ENCODE peak calls at places on chromosomes 11 and 22, in five cellular contexts. One of them, this sample, is unnamed.

GRCh38 chr11:58395581-58395980 is 11.1 kb downstream of the OR5B3 start:
- DNase-seq in mesenchymal stem cell: no peak
- DNase-seq in trophoblast cell: no peak
- DNase-seq in H1: no peak
- DNase-seq in H9: no peak
- DNase-seq in this sample: no peak

GRCh38 chr11:122817121-122817520 is 21.2 kb upstream of the CRTAM start:
- DNase-seq in mesenchymal stem cell: no peak
- DNase-seq in trophoblast cell: peak
- DNase-seq in H1: no peak
- DNase-seq in H9: no peak
- DNase-seq in this sample: no peak

GRCh38 chr11:71154406-71154805 is 98.0 kb downstream of the SHANK2 start:
- DNase-seq in mesenchymal stem cell: no peak
- DNase-seq in trophoblast cell: no peak
- DNase-seq in H1: no peak
- DNase-seq in H9: no peak
- DNase-seq in this sample: no peak

GRCh38 chr11:57233702-57234101 is 3.3 kb downstream of the APLNR start:
- DNase-seq in mesenchymal stem cell: no peak
- DNase-seq in trophoblast cell: no peak
- DNase-seq in H1: no peak
- DNase-seq in H9: no peak
- DNase-seq in this sample: no peak

GRCh38 chr11:125572916-125573315 is 3.6 kb downstream of the EI24 start:
- DNase-seq in mesenchymal stem cell: no peak
- DNase-seq in trophoblast cell: no peak
- DNase-seq in H1: no peak
- DNase-seq in H9: no peak
- DNase-seq in this sample: no peak

GRCh38 chr11:71200761-71201160 is 51.6 kb downstream of the SHANK2 start:
- DNase-seq in mesenchymal stem cell: no peak
- DNase-seq in trophoblast cell: no peak
- DNase-seq in H1: no peak
- DNase-seq in H9: no peak
- DNase-seq in this sample: no peak

GRCh38 chr11:6200975-6201374 is 2.0 kb downstream of the OR52W1 start:
- DNase-seq in mesenchymal stem cell: no peak
- DNase-seq in trophoblast cell: peak
- DNase-seq in H1: no peak
- DNase-seq in H9: no peak
- DNase-seq in this sample: no peak

GRCh38 chr11:64428685-64429084 is 69.7 kb downstream of the RPS6KA4 start:
- DNase-seq in mesenchymal stem cell: no peak
- DNase-seq in trophoblast cell: no peak
- DNase-seq in H1: no peak
- DNase-seq in H9: peak
- DNase-seq in this sample: no peak

GRCh38 chr22:27108425-27109114 is 451.2 kb downstream of the MIAT start:
- DNase-seq in mesenchymal stem cell: no peak
- DNase-seq in trophoblast cell: no peak
- DNase-seq in H1: no peak
- DNase-seq in H9: no peak
- DNase-seq in this sample: no peak

GRCh38 chr11:134592391-134592990 is 180.4 kb upstream of the B3GAT1 start:
- DNase-seq in mesenchymal stem cell: no peak
- DNase-seq in trophoblast cell: peak
- DNase-seq in H1: peak
- DNase-seq in H9: peak
- DNase-seq in this sample: peak

GRCh38 chr11:115961168-115962003 is 457.2 kb upstream of the CADM1 start:
- DNase-seq in mesenchymal stem cell: no peak
- DNase-seq in trophoblast cell: no peak
- DNase-seq in H1: no peak
- DNase-seq in H9: no peak
- DNase-seq in this sample: no peak

GRCh38 chr22:27212617-27213177 is 555.3 kb downstream of the MIAT start:
- DNase-seq in mesenchymal stem cell: peak
- DNase-seq in trophoblast cell: no peak
- DNase-seq in H1: no peak
- DNase-seq in H9: no peak
- DNase-seq in this sample: no peak

GRCh38 chr22:23086263-23086662 is 15.9 kb downstream of the GNAZ start:
- DNase-seq in mesenchymal stem cell: no peak
- DNase-seq in trophoblast cell: no peak
- DNase-seq in H1: no peak
- DNase-seq in H9: no peak
- DNase-seq in this sample: no peak
- H2BK12ac ChIP-seq in mesenchymal stem cell: no peak
- H2BK12ac ChIP-seq in trophoblast cell: no peak
- H2BK12ac ChIP-seq in H1: no peak
- H2BK12ac ChIP-seq in H9: no peak
- H2BK12ac ChIP-seq in this sample: no peak

DNA sequence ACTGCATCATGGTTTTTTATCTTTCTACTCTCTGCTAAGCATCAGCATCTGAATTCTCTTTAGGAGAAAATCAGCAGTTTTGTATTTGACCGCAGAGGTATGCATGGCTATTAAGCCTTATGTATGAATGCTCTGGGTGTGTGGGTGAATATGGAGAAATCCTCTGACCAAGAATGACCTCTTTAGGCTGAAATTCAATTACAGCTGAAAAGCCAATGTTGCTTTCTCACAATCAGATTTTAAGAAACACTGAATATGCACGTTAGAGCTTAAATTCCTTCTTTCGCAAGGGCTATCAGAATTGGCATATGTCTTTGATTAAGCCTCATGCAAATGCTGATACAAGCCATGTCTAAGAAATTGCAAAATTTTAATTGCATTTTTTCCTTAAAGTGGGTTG is 43.2 kb downstream of the ARHGAP42 start:
- DNase-seq in mesenchymal stem cell: no peak
- DNase-seq in trophoblast cell: no peak
- DNase-seq in H1: no peak
- DNase-seq in H9: no peak
- DNase-seq in this sample: no peak
- H2BK12ac ChIP-seq in mesenchymal stem cell: no peak
- H2BK12ac ChIP-seq in trophoblast cell: no peak
- H2BK12ac ChIP-seq in H1: no peak
- H2BK12ac ChIP-seq in H9: no peak
- H2BK12ac ChIP-seq in this sample: no peak

GRCh38 chr22:49332691-49333090 is 495.0 kb downstream of the BRD1 start:
- DNase-seq in mesenchymal stem cell: no peak
- DNase-seq in trophoblast cell: no peak
- DNase-seq in H1: no peak
- DNase-seq in H9: no peak
- DNase-seq in this sample: no peak
- H2BK12ac ChIP-seq in mesenchymal stem cell: no peak
- H2BK12ac ChIP-seq in trophoblast cell: no peak
- H2BK12ac ChIP-seq in H1: no peak
- H2BK12ac ChIP-seq in H9: no peak
- H2BK12ac ChIP-seq in this sample: no peak

GRCh38 chr11:28417601-28418323 is 309.6 kb downstream of the METTL15 start:
- DNase-seq in mesenchymal stem cell: no peak
- DNase-seq in trophoblast cell: no peak
- DNase-seq in H1: no peak
- DNase-seq in H9: no peak
- DNase-seq in this sample: no peak
- H2BK12ac ChIP-seq in mesenchymal stem cell: no peak
- H2BK12ac ChIP-seq in trophoblast cell: no peak
- H2BK12ac ChIP-seq in H1: no peak
- H2BK12ac ChIP-seq in H9: no peak
- H2BK12ac ChIP-seq in this sample: no peak

GRCh38 chr22:37212174-37212906 is at the start of gene SSTR3:
- DNase-seq in mesenchymal stem cell: no peak
- DNase-seq in trophoblast cell: no peak
- DNase-seq in H1: no peak
- DNase-seq in H9: peak
- DNase-seq in this sample: peak

GRCh38 chr22:37210041-37210803 is 2.1 kb downstream of the SSTR3 start:
- DNase-seq in mesenchymal stem cell: no peak
- DNase-seq in trophoblast cell: no peak
- DNase-seq in H1: no peak
- DNase-seq in H9: no peak
- DNase-seq in this sample: no peak

GRCh38 chr22:37211075-37211852 is 1.0 kb downstream of the SSTR3 start:
- DNase-seq in mesenchymal stem cell: no peak
- DNase-seq in trophoblast cell: no peak
- DNase-seq in H1: no peak
- DNase-seq in H9: no peak
- DNase-seq in this sample: no peak

GRCh38 chr22:37213218-37213855 is 1.1 kb upstream of the SSTR3 start:
- DNase-seq in mesenchymal stem cell: no peak
- DNase-seq in trophoblast cell: no peak
- DNase-seq in H1: no peak
- DNase-seq in H9: no peak
- DNase-seq in this sample: no peak

DNA sequence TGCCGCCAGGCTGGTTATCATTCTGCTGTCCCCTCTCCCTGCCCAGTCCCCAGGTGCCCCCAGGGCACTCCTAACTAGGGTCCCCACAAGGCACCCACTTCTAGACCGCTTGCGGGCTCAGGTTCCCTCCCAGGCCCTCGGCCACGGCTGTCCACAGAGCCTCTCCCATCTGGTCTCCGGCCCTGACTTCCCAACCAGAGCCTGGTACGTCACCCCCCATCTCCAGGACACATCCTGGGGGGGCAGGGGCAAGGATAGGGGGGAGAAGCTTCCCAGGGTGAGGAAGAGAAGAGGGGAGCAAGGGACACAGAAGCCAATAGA is 464 bp downstream of the SSTR3 start:
- DNase-seq in mesenchymal stem cell: no peak
- DNase-seq in trophoblast cell: no peak
- DNase-seq in H1: no peak
- DNase-seq in H9: no peak
- DNase-seq in this sample: no peak
- H2BK12ac ChIP-seq in mesenchymal stem cell: no peak
- H2BK12ac ChIP-seq in trophoblast cell: no peak
- H2BK12ac ChIP-seq in H1: peak
- H2BK12ac ChIP-seq in H9: no peak
- H2BK12ac ChIP-seq in this sample: no peak

GRCh38 chr22:37804502-37804885 is 3.2 kb upstream of the GCAT start:
- DNase-seq in mesenchymal stem cell: no peak
- DNase-seq in trophoblast cell: no peak
- DNase-seq in H1: no peak
- DNase-seq in H9: no peak
- DNase-seq in this sample: no peak

GRCh38 chr22:37803636-37804371 is 3.9 kb upstream of the GCAT start:
- DNase-seq in mesenchymal stem cell: no peak
- DNase-seq in trophoblast cell: no peak
- DNase-seq in H1: no peak
- DNase-seq in H9: no peak
- DNase-seq in this sample: no peak

GRCh38 chr22:37803195-37803635 is 4.5 kb upstream of the GCAT start:
- DNase-seq in mesenchymal stem cell: no peak
- DNase-seq in trophoblast cell: no peak
- DNase-seq in H1: no peak
- DNase-seq in H9: no peak
- DNase-seq in this sample: no peak

GRCh38 chr22:37802310-37803194 is 5.2 kb upstream of the GCAT start:
- DNase-seq in mesenchymal stem cell: peak
- DNase-seq in trophoblast cell: no peak
- DNase-seq in H1: no peak
- DNase-seq in H9: peak
- DNase-seq in this sample: peak

GRCh38 chr22:37801946-37802309 is 5.8 kb upstream of the GCAT start:
- DNase-seq in mesenchymal stem cell: no peak
- DNase-seq in trophoblast cell: no peak
- DNase-seq in H1: no peak
- DNase-seq in H9: no peak
- DNase-seq in this sample: no peak
- H2BK12ac ChIP-seq in mesenchymal stem cell: peak
- H2BK12ac ChIP-seq in trophoblast cell: no peak
- H2BK12ac ChIP-seq in H1: no peak
- H2BK12ac ChIP-seq in H9: no peak
- H2BK12ac ChIP-seq in this sample: peak